ENCODE peak calls at places on chromosomes 16 and 17, in eight cellular contexts. O is left colon, B is EH, C is cardiac muscle cell, D is uterus, W is fibroblast of lung, L is bronchial epithelial cell, K is anterior cingulate cortex. X is an unnamed sample.

GRCh38 chr16:287298-287811 is 4.4 kb downstream of the PDIA2 start:
- DNase-seq in O (no peak), B (no peak), C (no peak), D (no peak), W (no peak), L (no peak), K (no peak), X (no peak)

GRCh38 chr17:44599298-44600175 is 42.3 kb downstream of the FZD2 start:
- DNase-seq in O (peak; percentile 19), B (peak; percentile 96), C (peak; percentile 98), D (peak; percentile 85), W (peak; percentile 98), L (peak; percentile 23), K (no peak), X (no peak)

GRCh38 chr16:78437352-78437968 is 338.0 kb downstream of the WWOX start:
- DNase-seq in O (no peak), B (no peak), C (peak; percentile 27), D (peak; percentile 26), W (no peak), L (peak; percentile 18), K (peak; percentile 7), X (peak; percentile 17)

GRCh38 chr17:77961741-77962140 is 3.2 kb downstream of the TNRC6C start:
- DNase-seq in O (no peak), B (no peak), C (peak; percentile 9), D (no peak), W (peak; percentile 7), L (no peak), K (no peak), X (no peak)

GRCh38 chr16:69321080-69321479 is 9.3 kb downstream of the PDF start:
- DNase-seq in O (no peak), B (no peak), C (no peak), D (peak; percentile 8), W (no peak), L (no peak), K (no peak), X (no peak)

GRCh38 chr17:77829871-77830799 is 128.4 kb upstream of the TNRC6C start:
- DNase-seq in O (no peak), B (peak; percentile 79), C (peak; percentile 86), D (peak; percentile 73), W (peak; percentile 86), L (no peak), K (peak; percentile 52), X (peak; percentile 39)

GRCh38 chr16:27838536-27839175 is 224.9 kb downstream of the GSG1L start:
- DNase-seq in O (no peak), B (no peak), C (no peak), D (no peak), W (no peak), L (peak; percentile 6), K (no peak), X (no peak)

GRCh38 chr17:55430531-55431228 is 9.0 kb upstream of the MMD start:
- DNase-seq in O (no peak), B (no peak), C (no peak), D (no peak), W (no peak), L (peak; percentile 63), K (no peak), X (no peak)

GRCh38 chr16:26889751-26890150 is 177.0 kb upstream of the C16orf82 start:
- DNase-seq in O (no peak), B (no peak), C (no peak), D (no peak), W (no peak), L (no peak), K (no peak), X (no peak)

GRCh38 chr17:77865109-77865611 is 93.3 kb upstream of the TNRC6C start:
- DNase-seq in O (no peak), B (no peak), C (peak; percentile 10), D (peak; percentile 51), W (no peak), L (no peak), K (no peak), X (no peak)

GRCh38 chr16:74455619-74456289 is 34.5 kb upstream of the CLEC18B start:
- DNase-seq in O (no peak), B (peak; percentile 50), C (peak; percentile 76), D (no peak), W (peak; percentile 90), L (peak; percentile 74), K (no peak), X (peak; percentile 47)

GRCh38 chr17:75109407-75110236 is at the start of gene ARMC7:
- DNase-seq in O (peak; percentile 96), B (peak; percentile 86), C (peak; percentile 82), D (peak; percentile 86), W (peak; percentile 72), L (peak; percentile 67), K (peak; percentile 88), X (peak; percentile 83)

GRCh38 chr16:11386791-11387546 is 41.7 kb downstream of the RMI2 start:
- DNase-seq in O (no peak), B (peak; percentile 23), C (peak; percentile 58), D (no peak), W (no peak), L (no peak), K (peak; percentile 6), X (no peak)

GRCh38 chr16:13507530-13507929 is 412.4 kb upstream of the ERCC4 start:
- DNase-seq in O (no peak), B (no peak), C (no peak), D (no peak), W (no peak), L (no peak), K (no peak), X (no peak)

X was measured in putamen.